ENCODE peak calls at places on chromosomes 16 and 17, in four cellular contexts. Z is endothelial cell of umbilical vein, Q is K562, X is GM12878. G is an unnamed sample.

GRCh38 chr16:73209190-73209589 is 161.3 kb upstream of the ZFHX3 start:
- DNase-seq in Z (no peak), Q (no peak), X (no peak), G (no peak)

GRCh38 chr17:38742431-38743308 is 5.5 kb downstream of the PCGF2 start:
- DNase-seq in Z (peak; percentile 77), Q (no peak), X (no peak), G (peak; percentile 84)

GRCh38 chr16:84329016-84329415 is 34.3 kb downstream of the WFDC1 start:
- DNase-seq in Z (no peak), Q (no peak), X (no peak), G (no peak)

GRCh38 chr16:78553268-78554044 is 454.0 kb downstream of the WWOX start:
- DNase-seq in Z (no peak), Q (no peak), X (no peak), G (no peak)

GRCh38 chr17:39194089-39194984 is 3.1 kb downstream of the CACNB1 start:
- DNase-seq in Z (no peak), Q (peak; percentile 90), X (no peak), G (peak; percentile 67)

GRCh38 chr17:21058098-21058893 is 15.5 kb upstream of the USP22 start:
- DNase-seq in Z (no peak), Q (no peak), X (no peak), G (peak; percentile 45)

GRCh38 chr17:17070931-17071330 is 28.7 kb downstream of the MPRIP start:
- DNase-seq in Z (no peak), Q (no peak), X (no peak), G (no peak)

GRCh38 chr17:30450125-30451027 is 26.8 kb upstream of the GOSR1 start:
- DNase-seq in Z (peak; percentile 7), Q (no peak), X (no peak), G (peak; percentile 33)

GRCh38 chr17:82358467-82359350 is at the start of gene TEX19:
- DNase-seq in Z (no peak), Q (peak; percentile 73), X (no peak), G (no peak)
- TF ChIP-seq POLR2A in Z (no peak), Q (no peak), X (no peak), G (no peak)

DNA sequence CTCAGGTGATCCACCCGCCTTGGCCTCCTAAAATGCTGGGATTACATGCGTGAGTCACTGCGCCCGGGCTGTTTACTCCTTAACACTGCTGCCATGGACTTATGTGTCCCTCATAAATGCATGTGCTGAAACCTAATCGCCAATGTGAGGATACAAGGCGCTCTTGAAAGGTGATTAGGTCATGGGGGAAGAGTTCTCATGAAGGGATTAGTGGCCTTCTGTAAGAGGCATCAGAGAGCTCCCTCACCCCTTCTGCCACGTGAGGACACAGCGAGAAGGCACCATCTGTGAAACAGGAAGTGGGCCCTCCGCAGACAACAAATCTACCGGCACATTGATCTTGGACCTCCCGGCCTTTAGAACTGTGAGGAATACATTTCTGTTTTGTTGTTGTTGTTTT is 19.1 kb downstream of the ITPRIPL2 start:
- DNase-seq in Z (no peak), Q (no peak), X (no peak), G (no peak)
- H3K36me3 ChIP-seq in Z (no peaks in the 10 kb centered on the region), Q (no peaks in the 10 kb centered on the region), X (no peaks in the 10 kb centered on the region), G (no peaks in the 10 kb centered on the region)

GRCh38 chr17:83055911-83056582 is 23.4 kb upstream of the METRNL start:
- DNase-seq in Z (peak; percentile 43), Q (no peak), X (no peak), G (peak; percentile 92)
- TF ChIP-seq FOS in Z (peak; percentile 74), Q (no peak), X (no peak), G (peak; percentile 76)

GRCh38 chr17:28315846-28316705 is 2.9 kb upstream of the TMEM97 start:
- DNase-seq in Z (no peak), Q (peak; percentile 25), X (no peak), G (no peak)

GRCh38 chr17:28317099-28317964 is 1.7 kb upstream of the TMEM97 start:
- DNase-seq in Z (no peak), Q (peak; percentile 52), X (no peak), G (no peak)

GRCh38 chr17:28318759-28319660 is at the start of gene TMEM97:
- DNase-seq in Z (peak; percentile 98), Q (peak; percentile 99), X (peak; percentile 87), G (peak; percentile 97)

GRCh38 chr17:28317965-28318758 is 838 bp upstream of the TMEM97 start:
- DNase-seq in Z (peak; percentile 6), Q (peak; percentile 61), X (no peak), G (no peak)

GRCh38 chr17:28313841-28314240 is 5.2 kb upstream of the TMEM97 start:
- DNase-seq in Z (no peak), Q (no peak), X (no peak), G (no peak)
- TF ChIP-seq POLR2A in Z (no peak), Q (no peak), X (no peak), G (no peak)

GRCh38 chr16:85638695-85639409 is 25.7 kb downstream of the GSE1 start:
- DNase-seq in Z (no peak), Q (no peak), X (no peak), G (no peak)

GRCh38 chr16:85639529-85640253 is 26.6 kb downstream of the GSE1 start:
- DNase-seq in Z (no peak), Q (no peak), X (no peak), G (no peak)

GRCh38 chr16:85640606-85641005 is 27.5 kb downstream of the GSE1 start:
- DNase-seq in Z (no peak), Q (no peak), X (no peak), G (no peak)

GRCh38 chr16:85641305-85641704 is 28.2 kb downstream of the GSE1 start:
- DNase-seq in Z (no peak), Q (no peak), X (no peak), G (no peak)

DNA sequence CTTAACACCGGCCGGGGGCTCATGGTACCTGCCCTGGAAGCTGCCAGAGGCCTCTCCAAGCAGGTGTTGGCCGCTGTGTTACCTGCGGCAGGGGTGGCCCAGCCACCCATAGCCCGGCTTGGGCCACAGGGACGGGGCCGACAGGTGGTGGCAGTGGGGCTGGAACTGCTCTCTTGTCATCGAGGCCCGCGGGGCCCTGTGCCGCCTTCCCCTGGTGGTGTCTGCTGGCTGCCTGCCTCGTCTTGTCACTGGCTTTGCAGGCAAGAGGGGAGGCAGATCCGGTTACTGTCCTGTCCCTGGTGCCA is 27.1 kb downstream of the GSE1 start:
- DNase-seq in Z (no peak), Q (no peak), X (no peak), G (no peak)
- H3K36me3 ChIP-seq in Z (no peaks in the 10 kb centered on the region), Q (peaks cover 99% of the 10 kb centered on the region), X (peaks cover 31% of the 10 kb centered on the region), G (peaks cover 8% of the 10 kb centered on the region)

GRCh38 chr16:87305505-87306391 is 11.4 kb downstream of the C16orf95 start:
- DNase-seq in Z (no peak), Q (peak; percentile 85), X (no peak), G (no peak)

GRCh38 chr16:87309912-87310485 is 7.2 kb downstream of the C16orf95 start:
- DNase-seq in Z (no peak), Q (peak; percentile 33), X (no peak), G (no peak)

GRCh38 chr16:87311387-87311786 is 5.8 kb downstream of the C16orf95 start:
- DNase-seq in Z (no peak), Q (no peak), X (no peak), G (no peak)

GRCh38 chr16:87310610-87311009 is 6.6 kb downstream of the C16orf95 start:
- DNase-seq in Z (no peak), Q (peak; percentile 39), X (no peak), G (no peak)

DNA sequence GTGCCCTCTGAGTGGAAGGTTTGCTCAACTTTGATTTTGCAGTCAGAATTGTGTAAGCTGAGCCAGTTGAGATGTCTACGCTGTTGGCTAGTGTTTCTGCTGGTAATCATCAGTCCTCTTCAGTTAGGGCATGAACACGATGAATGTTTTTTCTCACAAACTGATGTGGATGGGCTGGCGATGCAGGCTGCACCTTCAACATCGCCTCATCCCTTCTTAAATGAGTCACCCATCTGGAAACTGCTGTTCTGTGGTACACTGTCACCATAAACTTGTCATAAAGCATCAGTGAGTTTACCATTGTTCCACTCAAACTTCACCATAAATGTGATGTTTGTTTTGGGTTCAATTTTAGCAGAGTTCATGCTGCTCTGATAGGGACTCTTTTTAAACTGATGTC is 8.4 kb downstream of the C16orf95 start:
- DNase-seq in Z (no peak), Q (no peak), X (no peak), G (no peak)
- TF ChIP-seq FOS in Z (no peak), Q (no peak), X (no peak), G (no peak)

DNA sequence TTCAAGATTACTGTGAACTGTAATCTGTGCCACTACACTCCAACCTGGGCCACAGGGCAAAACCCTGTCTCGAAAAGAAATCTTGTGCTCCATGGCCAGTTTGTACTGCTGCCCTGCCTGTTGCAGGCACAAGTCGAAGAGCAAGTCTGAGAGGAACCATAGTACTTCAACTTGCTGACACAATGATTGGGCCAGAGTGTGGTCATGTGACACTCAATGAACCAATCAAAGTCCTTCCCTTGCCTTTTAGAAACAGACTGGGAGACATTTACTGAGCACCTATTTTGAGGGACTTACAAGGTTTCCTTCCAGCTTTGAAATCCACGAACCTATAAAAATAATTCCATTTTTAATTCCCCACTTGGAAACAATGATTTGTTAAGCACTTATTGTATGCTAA is 39.8 kb upstream of the TMC5 start:
- DNase-seq in Z (no peak), Q (no peak), X (no peak), G (no peak)
- TF ChIP-seq POLR2A in Z (no peak), Q (no peak), X (no peak), G (no peak)

DNA sequence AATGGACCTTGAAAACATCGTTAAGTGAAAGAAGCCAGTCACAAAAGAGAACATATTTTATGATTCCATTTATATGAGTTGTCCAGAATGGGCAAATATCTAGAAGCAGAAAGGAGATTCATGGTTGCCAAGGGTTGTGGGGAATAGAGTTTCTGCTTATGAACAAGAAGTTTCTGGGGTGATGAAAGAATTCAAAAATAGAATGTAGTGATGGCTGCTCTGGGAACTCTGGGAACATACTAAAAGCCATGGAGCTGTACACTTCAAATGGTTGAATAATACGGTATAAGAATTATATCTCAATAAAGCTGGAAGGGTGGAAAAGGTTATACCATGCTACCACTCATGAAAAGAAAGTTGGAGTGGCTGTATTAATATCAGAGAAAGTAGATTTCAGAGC is 18.5 kb downstream of the AKTIP start:
- DNase-seq in Z (no peak), Q (no peak), X (no peak), G (no peak)
- H3K36me3 ChIP-seq in Z (peaks cover 12% of the 10 kb centered on the region), Q (peaks cover 51% of the 10 kb centered on the region), X (peaks cover 5% of the 10 kb centered on the region), G (peaks cover 18% of the 10 kb centered on the region)

DNA sequence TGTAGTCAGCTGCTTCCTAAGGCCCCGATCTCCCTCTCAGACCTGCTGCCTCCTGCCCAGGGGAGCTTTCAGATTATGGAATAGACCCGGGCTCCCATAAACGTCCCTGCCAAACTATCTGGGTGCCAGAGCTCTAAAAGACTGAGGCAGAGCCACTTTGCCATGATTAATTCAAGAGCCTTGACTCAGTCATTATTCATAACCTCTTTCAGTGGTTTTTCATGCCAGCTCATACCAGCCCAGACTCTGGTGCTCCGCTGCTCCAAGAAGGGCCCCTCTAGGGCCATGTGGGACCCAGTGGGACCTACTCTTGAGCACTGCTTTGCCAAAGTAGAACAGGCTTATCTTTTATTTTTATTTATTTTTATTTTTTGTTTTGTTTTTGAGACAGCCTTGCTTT is 23.9 kb downstream of the DNAI2 start:
- DNase-seq in Z (no peak), Q (no peak), X (no peak), G (no peak)
- TF ChIP-seq FOS in Z (no peak), Q (no peak), X (no peak), G (no peak)